ENCODE peak calls at places on chromosomes 7 and 10, in five cellular contexts. V is left lung, E is Panc1, P is A549, I is Peyer's patch. D is an unnamed sample.

GRCh38 chr10:70920519-70920918 is 32.2 kb upstream of the PCBD1 start:
- DNase-seq in V (peak; percentile 91), I (peak; percentile 71), E (no peak), P (no peak), D (no peak)

GRCh38 chr7:36683695-36684357 is 40.5 kb downstream of the AOAH start:
- DNase-seq in P (no peak), I (no peak), E (no peak), V (no peak), D (no peak)

GRCh38 chr10:31401287-31401686 is 82.3 kb downstream of the ZEB1 start:
- DNase-seq in V (no peak), E (no peak), I (no peak), P (no peak), D (no peak)

GRCh38 chr7:51080622-51081269 is 235.9 kb downstream of the COBL start:
- DNase-seq in V (no peak), E (no peak), I (peak; percentile 69), P (no peak), D (no peak)

GRCh38 chr10:71349401-71349800 is 30.3 kb downstream of the SLC29A3 start:
- DNase-seq in V (no peak), P (no peak), I (no peak), E (no peak), D (no peak)

GRCh38 chr10:117375360-117376147 is at the start of gene PDZD8:
- DNase-seq in V (peak; percentile 98), E (peak; percentile 61), P (peak; percentile 77), I (peak; percentile 97), D (peak; percentile 84)

GRCh38 chr7:26483843-26484242 is 192.2 kb downstream of the SNX10 start:
- DNase-seq in V (no peak), I (no peak), E (no peak), P (no peak), D (no peak)

GRCh38 chr10:27678166-27678565 is 67.5 kb downstream of the MKX start:
- DNase-seq in I (no peak), V (no peak), P (no peak), E (no peak), D (no peak)

GRCh38 chr7:51187941-51188340 is 128.7 kb downstream of the COBL start:
- DNase-seq in I (no peak), V (no peak), E (no peak), P (peak; percentile 41), D (no peak)

GRCh38 chr7:65269150-65269856 is 104.4 kb upstream of the ZNF92 start:
- DNase-seq in I (no peak), E (no peak), P (peak; percentile 97), V (no peak), D (no peak)

GRCh38 chr10:77507313-77507712 is 130.3 kb downstream of the KCNMA1 start:
- DNase-seq in V (no peak), P (no peak), E (no peak), I (no peak), D (no peak)

GRCh38 chr7:30069096-30069867 is 41.1 kb downstream of the PLEKHA8 start:
- DNase-seq in I (no peak), P (no peak), E (no peak), V (no peak), D (no peak)

GRCh38 chr10:123642697-123643096 is 23.5 kb upstream of the GPR26 start:
- DNase-seq in P (no peak), I (no peak), E (no peak), V (no peak), D (no peak)

GRCh38 chr7:2947381-2947780 is 96.3 kb downstream of the CARD11 start:
- DNase-seq in P (no peak), I (no peak), V (no peak), E (no peak), D (no peak)

GRCh38 chr10:119461380-119461779 is 81.1 kb downstream of the RGS10 start:
- DNase-seq in E (no peak), V (no peak), I (no peak), P (no peak), D (no peak)

GRCh38 chr7:130222-130572 is 62.2 kb upstream of the FAM20C start:
- DNase-seq in I (no peak), V (no peak), E (no peak), P (no peak), D (no peak)
- H3K4me3 ChIP-seq in I (no peak overlapping the region), V (no peak overlapping the region), E (no peak overlapping the region), P (no peak overlapping the region), D (no peak overlapping the region)

GRCh38 chr7:32507416-32507815 is 12.1 kb downstream of the AVL9 start:
- DNase-seq in I (no peak), E (no peak), P (no peak), V (no peak), D (no peak)

GRCh38 chr7:32513205-32513604 is 17.9 kb downstream of the AVL9 start:
- DNase-seq in E (no peak), V (no peak), P (no peak), I (no peak), D (no peak)

GRCh38 chr7:32516551-32517082 is 21.3 kb downstream of the AVL9 start:
- DNase-seq in E (no peak), P (no peak), V (no peak), I (no peak), D (no peak)

GRCh38 chr7:32515890-32516550 is 20.7 kb downstream of the AVL9 start:
- DNase-seq in E (no peak), P (no peak), V (no peak), I (no peak), D (no peak)

GRCh38 chr7:32511791-32512190 is 16.5 kb downstream of the AVL9 start:
- DNase-seq in I (no peak), E (no peak), V (no peak), P (no peak), D (no peak)
- H3K4me1 ChIP-seq in I (peaks cover 12% of the 10 kb centered on the region), E (no peaks in the 10 kb centered on the region), V (no peaks in the 10 kb centered on the region), P (peaks cover 13% of the 10 kb centered on the region), D (no peaks in the 10 kb centered on the region)

DNA sequence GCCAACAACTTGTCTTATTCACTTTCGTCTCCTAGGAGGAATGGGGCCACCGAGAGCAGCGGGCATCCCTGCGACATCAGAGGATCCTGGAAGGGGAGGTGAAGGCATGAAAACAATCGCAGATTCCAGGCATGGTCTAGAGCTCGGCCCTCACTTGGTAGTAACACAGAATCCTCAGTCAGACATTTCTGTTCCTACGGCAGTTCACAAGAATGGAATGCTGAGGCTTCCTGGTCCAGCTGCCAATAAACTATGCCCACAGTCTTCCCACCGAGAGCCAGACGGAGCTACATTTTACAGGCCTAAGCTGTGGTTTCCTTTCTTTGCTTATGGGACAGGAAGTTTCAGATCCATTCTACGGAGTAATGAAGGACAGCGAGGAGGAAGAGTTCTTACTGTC is 75.8 kb downstream of the OR13A1 start:
- DNase-seq in E (no peak), I (no peak), P (no peak), V (no peak), D (no peak)
- H3K27ac ChIP-seq in E (no peak overlapping the region), I (no peak overlapping the region), P (no peak overlapping the region), V (no peak overlapping the region), D (no peak overlapping the region)

DNA sequence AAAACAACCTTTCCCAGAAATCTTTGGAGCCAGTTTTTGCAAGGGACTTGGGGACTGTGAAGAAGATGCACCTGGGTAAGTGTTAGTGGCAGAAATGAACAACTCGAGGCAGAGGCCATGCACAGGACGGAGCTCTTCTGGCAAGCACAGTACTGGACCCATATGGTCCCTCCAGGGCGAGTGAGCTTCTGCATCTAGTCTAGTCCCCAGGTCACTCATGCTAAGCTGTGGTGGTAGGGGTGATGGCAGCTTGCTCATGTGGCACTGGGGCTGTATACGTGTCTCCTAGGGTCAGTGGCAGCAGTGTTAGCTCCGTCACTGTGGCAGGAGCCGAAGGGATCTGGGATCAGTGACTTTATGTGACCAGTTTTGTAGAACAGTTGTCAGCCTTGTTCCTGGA is 9.3 kb upstream of the LRRC61 start:
- DNase-seq in P (no peak), I (no peak), V (no peak), E (no peak), D (no peak)
- H3K4me3 ChIP-seq in P (no peak overlapping the region), I (no peak overlapping the region), V (no peak overlapping the region), E (no peak overlapping the region), D (no peak overlapping the region)

GRCh38 chr10:86963341-86963919 is 4.9 kb upstream of the ADIRF start:
- DNase-seq in E (no peak), P (no peak), V (no peak), I (no peak), D (no peak)
- H3K4me1 ChIP-seq in E (peaks cover 47% of the 10 kb centered on the region), P (peaks cover 44% of the 10 kb centered on the region), V (peaks cover 31% of the 10 kb centered on the region), I (peaks cover 9% of the 10 kb centered on the region), D (peaks cover 12% of the 10 kb centered on the region)

DNA sequence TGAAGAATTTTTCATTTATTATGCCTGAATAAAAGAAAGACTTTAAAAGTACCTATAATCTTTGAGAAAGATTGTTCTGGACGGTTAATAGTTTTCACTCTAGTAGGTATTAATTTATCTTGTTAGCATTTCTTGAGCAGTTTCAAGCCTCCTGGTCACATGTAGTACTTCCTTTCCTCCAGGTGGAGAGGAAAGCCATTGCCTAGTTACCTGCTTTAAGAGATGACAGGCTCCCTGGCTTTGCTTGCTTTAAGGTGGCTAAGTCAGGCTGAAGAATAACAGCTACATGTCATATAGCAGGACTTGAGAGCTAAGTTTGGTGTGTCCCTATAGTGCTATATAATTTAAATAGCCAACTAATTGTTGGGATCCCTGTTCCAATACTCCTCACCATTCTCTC is 160.2 kb downstream of the CDK14 start:
- DNase-seq in E (no peak), V (no peak), P (no peak), I (no peak), D (no peak)
- H3K27ac ChIP-seq in E (no peak overlapping the region), V (no peak overlapping the region), P (no peak overlapping the region), I (no peak overlapping the region), D (no peak overlapping the region)

DNA sequence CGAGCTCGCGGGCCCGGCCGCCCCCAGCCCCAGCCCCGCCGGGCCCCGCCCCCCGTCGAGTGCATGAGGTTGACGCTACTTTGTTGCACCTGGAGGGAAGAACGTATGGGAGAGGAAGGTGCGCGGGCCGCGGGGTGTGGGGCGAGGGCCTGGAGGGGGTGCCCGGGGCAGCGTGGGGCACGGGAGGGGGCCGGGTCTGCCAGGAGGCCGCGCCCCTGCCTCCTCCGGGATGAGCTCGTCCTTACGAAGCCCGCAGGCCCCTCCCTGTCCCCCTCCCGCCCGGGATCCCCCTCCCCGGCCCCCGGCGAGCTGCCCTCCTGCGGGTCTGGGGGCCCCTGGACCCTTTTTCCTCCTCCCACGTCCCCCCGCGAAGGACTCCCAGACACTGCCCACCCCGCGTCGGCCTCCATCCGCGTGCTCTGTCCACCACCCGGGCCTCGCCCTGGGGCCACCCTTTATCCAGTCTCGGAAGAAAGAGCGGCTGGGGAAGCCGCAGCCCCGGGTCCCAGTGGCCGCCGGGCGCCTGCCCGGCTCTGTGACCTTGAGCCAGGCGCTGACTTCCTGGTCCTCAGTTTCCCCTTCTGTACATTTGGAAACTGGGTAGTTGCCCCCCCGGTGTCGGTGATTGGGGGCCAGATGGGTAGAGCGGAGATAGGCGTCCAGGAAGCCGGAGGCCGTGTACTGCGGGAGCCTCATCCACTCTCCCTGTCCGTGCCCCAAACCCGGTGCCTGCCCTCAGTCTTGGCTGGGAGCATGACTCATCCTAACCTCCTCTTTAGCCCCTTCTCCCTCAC is 521 bp downstream of the LIMK1 start:
- DNase-seq in E (no peak), P (peak; percentile 61), V (no peak), I (no peak), D (no peak)
- H3K4me3 ChIP-seq in E (peak overlapping the region; percentile 81), P (peak overlapping the region; percentile 85), V (peak overlapping the region; percentile 64), I (peak overlapping the region; percentile 86), D (peak overlapping the region; percentile 69)

GRCh38 chr10:78742730-78743615 is 325.8 kb upstream of the ZMIZ1 start:
- DNase-seq in I (no peak), V (no peak), P (no peak), E (no peak), D (no peak)
- H3K4me1 ChIP-seq in I (no peaks in the 10 kb centered on the region), V (peaks cover 4% of the 10 kb centered on the region), P (peaks cover 10% of the 10 kb centered on the region), E (no peaks in the 10 kb centered on the region), D (no peaks in the 10 kb centered on the region)

GRCh38 chr10:60130130-60130579 is 223.8 kb upstream of the CCDC6 start:
- DNase-seq in P (no peak), I (peak; percentile 69), E (no peak), V (no peak), D (no peak)
- H3K27ac ChIP-seq in P (peak overlapping the region; percentile 52), I (no peak overlapping the region), E (no peak overlapping the region), V (no peak overlapping the region), D (no peak overlapping the region)